ENCODE peak calls at places on chromosome 4, in nine cellular contexts. T is activated effector memory CD4-positive, alpha-beta T cell treated with anti-CD3 and anti-CD28 coated beads, Interleukin-2, amount 50 U/mL, for 16 hours; I is NCI-H446 treated with DMSO at 0.1 percent for 48 hours; O is NCI-H1105; V is head of caudate nucleus; E is psoas muscle; M is amygdala; N is AG20443; Y is upper lobe of right lung. P is an unnamed sample.

GRCh38 chr4:8323947-8324555 is 54.5 kb downstream of the HTRA3 start:
- DNase-seq in O (no peak), T (peak), N (no peak), V (no peak), M (no peak), E (no peak), Y (no peak), I (no peak), P (peak)

GRCh38 chr4:2931765-2932560 is 31.2 kb downstream of the NOP14 start:
- DNase-seq in V (peak), T (peak), I (no peak), O (no peak), M (no peak), Y (peak), N (no peak), E (peak), P (no peak)

GRCh38 chr4:187606581-187606980 is 389.0 kb upstream of the ZFP42 start:
- DNase-seq in Y (no peak), V (peak), E (no peak), M (no peak), O (no peak), T (no peak), I (no peak), N (peak), P (no peak)

GRCh38 chr4:110635155-110635479 is 12.2 kb upstream of the PITX2 start:
- DNase-seq in T (no peak), N (no peak), E (no peak), O (no peak), M (no peak), V (no peak), I (no peak), Y (no peak), P (no peak)

GRCh38 chr4:7466215-7466614 is 31.5 kb upstream of the PSAPL1 start:
- DNase-seq in E (no peak), Y (no peak), I (no peak), T (no peak), V (no peak), O (no peak), N (no peak), M (no peak), P (no peak)

GRCh38 chr4:174192943-174193342 is 90.5 kb downstream of the FBXO8 start:
- DNase-seq in I (no peak), T (no peak), Y (no peak), V (no peak), N (no peak), M (no peak), E (no peak), O (no peak), P (no peak)

GRCh38 chr4:75037253-75037652 is 104.3 kb downstream of the PARM1 start:
- DNase-seq in Y (no peak), T (no peak), E (no peak), I (no peak), N (no peak), O (no peak), M (no peak), V (no peak), P (no peak)

GRCh38 chr4:100189820-100190642 is at the start of gene DDIT4L:
- DNase-seq in N (peak), Y (peak), E (peak), V (peak), M (no peak), T (no peak), O (no peak), I (no peak), P (peak)

GRCh38 chr4:123980736-123981285 is 584.2 kb downstream of the SPRY1 start:
- DNase-seq in O (no peak), M (no peak), I (no peak), V (no peak), E (no peak), N (no peak), Y (no peak), T (no peak), P (no peak)

GRCh38 chr4:108544504-108544903 is 75.9 kb upstream of the RPL34 start:
- DNase-seq in T (no peak), N (no peak), E (no peak), O (no peak), V (no peak), M (no peak), Y (no peak), I (no peak), P (no peak)

GRCh38 chr4:29726938-29727337 is 993.2 kb upstream of the PCDH7 start:
- DNase-seq in M (no peak), V (no peak), T (no peak), I (no peak), O (no peak), Y (no peak), E (no peak), N (no peak), P (no peak)

GRCh38 chr4:95548738-95549245 is at the start of gene UNC5C:
- DNase-seq in O (no peak), T (no peak), I (peak), V (no peak), M (peak), Y (peak), N (peak), E (peak), P (peak)

GRCh38 chr4:72376901-72377300 is 192.1 kb downstream of the ADAMTS3 start:
- DNase-seq in T (no peak), O (no peak), N (no peak), Y (no peak), M (no peak), I (no peak), V (no peak), E (no peak), P (no peak)

GRCh38 chr4:4641661-4642180 is 99.9 kb upstream of the STX18 start:
- DNase-seq in E (no peak), I (no peak), N (no peak), V (no peak), T (no peak), M (no peak), O (no peak), Y (no peak), P (no peak)

GRCh38 chr4:93502991-93503390 is 325.6 kb upstream of the ATOH1 start:
- DNase-seq in Y (no peak), O (no peak), T (no peak), V (no peak), I (no peak), N (no peak), E (no peak), M (no peak), P (no peak)

GRCh38 chr4:80265571-80266266 is 745 bp upstream of the FGF5 start:
- DNase-seq in O (peak), T (no peak), M (no peak), N (peak), V (no peak), E (no peak), Y (no peak), I (no peak), P (no peak)

GRCh38 chr4:44927361-44928061 is 201.2 kb upstream of the GNPDA2 start:
- DNase-seq in Y (no peak), M (no peak), N (peak), E (no peak), V (no peak), I (peak), O (peak), T (no peak), P (no peak)